ENCODE peak calls at places on chromosomes 5 and 9, in four cellular contexts. W, L, E and I are unnamed samples.

GRCh38 chr9:28598396-28598795 is 1025.1 kb upstream of the C9orf72 start:
- DNase-seq in W (no peak), L (no peak), E (no peak), I (no peak)

GRCh38 chr5:3190433-3190832 is 405.2 kb upstream of the IRX1 start:
- DNase-seq in L (no peak), E (no peak), W (no peak), I (no peak)

GRCh38 chr5:181111010-181111409 is 20.0 kb downstream of the OR2V1 start:
- DNase-seq in E (no peak), L (no peak), W (no peak), I (no peak)

GRCh38 chr5:7762267-7762666 is 88.7 kb downstream of the CFAP90 start:
- DNase-seq in W (no peak), L (no peak), E (no peak), I (no peak)

GRCh38 chr5:62621280-62621679 is 42.7 kb downstream of the LRRC70 start:
- DNase-seq in W (no peak), L (no peak), E (no peak), I (no peak)

GRCh38 chr9:35749515-35750255 is 598 bp downstream of the RGP1 start:
- DNase-seq in L (peak; percentile 56), E (no peak), W (peak; percentile 76), I (no peak)

GRCh38 chr9:108316066-108316465 is 539.7 kb downstream of the ACTL7B start:
- DNase-seq in E (no peak), W (no peak), L (no peak), I (no peak)

GRCh38 chr5:153157156-153157555 is 333.3 kb upstream of the GRIA1 start:
- DNase-seq in E (no peak), L (no peak), W (no peak), I (no peak)

GRCh38 chr5:176524138-176524537 is 13.1 kb downstream of the RNF44 start:
- DNase-seq in W (no peak), E (no peak), L (no peak), I (no peak)

GRCh38 chr5:100800552-100800951 is 102.5 kb downstream of the ST8SIA4 start:
- DNase-seq in W (no peak), L (no peak), E (no peak), I (no peak)
- H3K27ac ChIP-seq in W (no peak overlapping the region), L (no peak overlapping the region), E (no peak overlapping the region), I (no peak overlapping the region)

DNA sequence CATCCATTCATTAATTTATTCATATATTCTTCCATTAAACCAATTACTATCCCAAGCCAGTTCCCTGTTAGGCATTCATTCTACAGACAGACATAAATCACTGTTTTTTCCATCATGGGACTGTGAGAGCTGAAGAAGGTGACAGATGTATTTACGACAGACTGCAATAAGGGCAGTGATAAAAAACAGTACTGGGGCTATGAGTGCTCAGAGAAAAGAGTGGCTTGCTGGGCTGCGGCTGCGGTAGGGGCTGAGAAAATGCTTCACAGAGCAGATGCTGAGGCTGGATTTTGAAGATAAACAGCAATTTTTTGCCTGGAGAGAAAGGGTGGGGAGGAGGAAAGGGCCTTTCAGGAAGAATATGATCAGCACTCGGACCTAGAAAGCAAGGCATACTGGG is 279.4 kb downstream of the ASTN2 start:
- DNase-seq in E (no peak), L (no peak), W (no peak), I (no peak)
- H3K27ac ChIP-seq in E (no peak overlapping the region), L (no peak overlapping the region), W (no peak overlapping the region), I (no peak overlapping the region)

GRCh38 chr9:137432687-137433348 is 8.3 kb downstream of the ENTPD8 start:
- DNase-seq in E (peak; percentile 4), L (no peak), W (no peak), I (no peak)
- H3K27ac ChIP-seq in E (no peak overlapping the region), L (no peak overlapping the region), W (no peak overlapping the region), I (no peak overlapping the region)

DNA sequence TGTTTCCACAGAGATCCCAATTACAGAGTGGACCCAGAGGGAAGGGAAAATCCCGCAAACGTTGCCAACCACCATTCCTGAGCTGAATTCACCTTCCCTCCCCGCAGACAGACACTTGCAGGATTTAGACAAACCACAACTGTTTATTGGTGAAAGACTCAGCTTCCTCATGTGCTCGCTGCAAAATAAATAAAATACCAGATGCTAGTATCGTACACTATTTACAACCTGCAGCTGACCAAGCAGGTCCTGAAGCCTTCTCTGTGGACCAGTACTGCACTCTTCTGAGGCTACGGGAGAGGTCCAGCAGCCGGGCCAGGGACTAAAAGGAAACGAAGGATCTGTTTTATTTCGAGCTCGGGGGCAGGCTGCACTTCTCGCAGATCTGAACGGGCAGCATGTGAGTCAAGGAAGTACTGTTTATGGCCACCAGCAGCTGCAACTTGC is 2.4 kb downstream of the CCNO start:
- DNase-seq in L (no peak), E (no peak), W (no peak), I (no peak)
- H3K27ac ChIP-seq in L (no peak overlapping the region), E (no peak overlapping the region), W (no peak overlapping the region), I (no peak overlapping the region)